ENCODE peak calls at places on chromosomes 3 and 15, in six cellular contexts. One of them, this sample, is unnamed.

GRCh38 chr15:84919268-84919667 is 34.8 kb downstream of the SLC28A1 start:
- DNase-seq in A549: no peak
- DNase-seq in mucosa of descending colon: no peak
- DNase-seq in tibial nerve: no peak
- DNase-seq in psoas muscle: no peak
- DNase-seq in GM23338: no peak
- DNase-seq in this sample: no peak

GRCh38 chr3:8655387-8655835 is 10.8 kb upstream of the SSUH2 start:
- DNase-seq in A549: no peak
- DNase-seq in mucosa of descending colon: no peak
- DNase-seq in tibial nerve: no peak
- DNase-seq in psoas muscle: no peak
- DNase-seq in GM23338: no peak
- DNase-seq in this sample: no peak

GRCh38 chr3:112604536-112604935 is 36.4 kb downstream of the CCDC80 start:
- DNase-seq in A549: no peak
- DNase-seq in mucosa of descending colon: no peak
- DNase-seq in tibial nerve: no peak
- DNase-seq in psoas muscle: no peak
- DNase-seq in GM23338: no peak
- DNase-seq in this sample: no peak

GRCh38 chr3:42880601-42881451 is 5.1 kb upstream of the CYP8B1 start:
- DNase-seq in A549: peak; percentile 74
- DNase-seq in mucosa of descending colon: peak; percentile 90
- DNase-seq in tibial nerve: peak; percentile 76
- DNase-seq in psoas muscle: peak; percentile 94
- DNase-seq in GM23338: peak; percentile 96
- DNase-seq in this sample: peak; percentile 85

GRCh38 chr15:72306211-72306785 is 13.7 kb downstream of the CELF6 start:
- DNase-seq in A549: peak; percentile 42
- DNase-seq in mucosa of descending colon: no peak
- DNase-seq in tibial nerve: no peak
- DNase-seq in psoas muscle: no peak
- DNase-seq in GM23338: peak; percentile 91
- DNase-seq in this sample: no peak

GRCh38 chr3:79211588-79212359 is 556.0 kb downstream of the ROBO1 start:
- DNase-seq in A549: no peak
- DNase-seq in mucosa of descending colon: no peak
- DNase-seq in tibial nerve: no peak
- DNase-seq in psoas muscle: no peak
- DNase-seq in GM23338: peak; percentile 13
- DNase-seq in this sample: no peak

GRCh38 chr3:81769271-81769670 is 7.8 kb upstream of the GBE1 start:
- DNase-seq in A549: no peak
- DNase-seq in mucosa of descending colon: no peak
- DNase-seq in tibial nerve: no peak
- DNase-seq in psoas muscle: no peak
- DNase-seq in GM23338: no peak
- DNase-seq in this sample: no peak

GRCh38 chr3:22587446-22587845 is 615.7 kb upstream of the UBE2E2 start:
- DNase-seq in A549: no peak
- DNase-seq in mucosa of descending colon: no peak
- DNase-seq in tibial nerve: no peak
- DNase-seq in psoas muscle: no peak
- DNase-seq in GM23338: peak; percentile 4
- DNase-seq in this sample: no peak

GRCh38 chr3:169863458-169863899 is 6.3 kb downstream of the LRRC31 start:
- DNase-seq in A549: peak; percentile 77
- DNase-seq in mucosa of descending colon: no peak
- DNase-seq in tibial nerve: peak; percentile 78
- DNase-seq in psoas muscle: no peak
- DNase-seq in GM23338: peak; percentile 84
- DNase-seq in this sample: peak; percentile 87

GRCh38 chr3:31766654-31767053 is 214.4 kb downstream of the OSBPL10 start:
- DNase-seq in A549: no peak
- DNase-seq in mucosa of descending colon: no peak
- DNase-seq in tibial nerve: no peak
- DNase-seq in psoas muscle: no peak
- DNase-seq in GM23338: no peak
- DNase-seq in this sample: no peak

GRCh38 chr15:79094611-79095021 is 4.0 kb upstream of the RASGRF1 start:
- DNase-seq in A549: no peak
- DNase-seq in mucosa of descending colon: no peak
- DNase-seq in tibial nerve: no peak
- DNase-seq in psoas muscle: no peak
- DNase-seq in GM23338: peak; percentile 17
- DNase-seq in this sample: no peak

GRCh38 chr3:4808637-4809036 is 170.6 kb upstream of the BHLHE40 start:
- DNase-seq in A549: no peak
- DNase-seq in mucosa of descending colon: no peak
- DNase-seq in tibial nerve: no peak
- DNase-seq in psoas muscle: no peak
- DNase-seq in GM23338: no peak
- DNase-seq in this sample: no peak

GRCh38 chr15:69145694-69146492 is 14.5 kb upstream of the GLCE start:
- DNase-seq in A549: no peak
- DNase-seq in mucosa of descending colon: no peak
- DNase-seq in tibial nerve: no peak
- DNase-seq in psoas muscle: no peak
- DNase-seq in GM23338: peak; percentile 11
- DNase-seq in this sample: no peak

GRCh38 chr15:70665599-70665998 is 97.8 kb downstream of the UACA start:
- DNase-seq in A549: no peak
- DNase-seq in mucosa of descending colon: no peak
- DNase-seq in tibial nerve: no peak
- DNase-seq in psoas muscle: no peak
- DNase-seq in GM23338: no peak
- DNase-seq in this sample: no peak

GRCh38 chr3:14124223-14124614 is 451 bp downstream of the CHCHD4 start:
- DNase-seq in A549: peak; percentile 63
- DNase-seq in mucosa of descending colon: peak; percentile 87
- DNase-seq in tibial nerve: peak; percentile 55
- DNase-seq in psoas muscle: peak; percentile 86
- DNase-seq in GM23338: peak; percentile 63
- DNase-seq in this sample: peak; percentile 80

GRCh38 chr3:191549377-191549776 is 88.4 kb downstream of the PYDC2 start:
- DNase-seq in A549: no peak
- DNase-seq in mucosa of descending colon: no peak
- DNase-seq in tibial nerve: no peak
- DNase-seq in psoas muscle: no peak
- DNase-seq in GM23338: no peak
- DNase-seq in this sample: no peak

GRCh38 chr15:70269991-70270751 is 172.5 kb upstream of the TLE3 start:
- DNase-seq in A549: no peak
- DNase-seq in mucosa of descending colon: no peak
- DNase-seq in tibial nerve: peak; percentile 58
- DNase-seq in psoas muscle: peak; percentile 63
- DNase-seq in GM23338: no peak
- DNase-seq in this sample: no peak

GRCh38 chr3:197021231-197021630 is 8.4 kb downstream of the MELTF start:
- DNase-seq in A549: no peak
- DNase-seq in mucosa of descending colon: no peak
- DNase-seq in tibial nerve: no peak
- DNase-seq in psoas muscle: no peak
- DNase-seq in GM23338: peak; percentile 63
- DNase-seq in this sample: no peak

GRCh38 chr15:61051570-61052031 is 177.5 kb downstream of the RORA start:
- DNase-seq in A549: peak; percentile 39
- DNase-seq in mucosa of descending colon: no peak
- DNase-seq in tibial nerve: peak; percentile 66
- DNase-seq in psoas muscle: peak; percentile 62
- DNase-seq in GM23338: peak; percentile 69
- DNase-seq in this sample: peak; percentile 25

GRCh38 chr15:59699810-59700431 is 10.8 kb upstream of the BNIP2 start:
- DNase-seq in A549: peak; percentile 42
- DNase-seq in mucosa of descending colon: no peak
- DNase-seq in tibial nerve: no peak
- DNase-seq in psoas muscle: no peak
- DNase-seq in GM23338: no peak
- DNase-seq in this sample: no peak

GRCh38 chr3:65952842-65953241 is 85.9 kb downstream of the MAGI1 start:
- DNase-seq in A549: no peak
- DNase-seq in mucosa of descending colon: no peak
- DNase-seq in tibial nerve: no peak
- DNase-seq in psoas muscle: no peak
- DNase-seq in GM23338: no peak
- DNase-seq in this sample: no peak

GRCh38 chr3:29683306-29683993 is 402.6 kb downstream of the RBMS3 start:
- DNase-seq in A549: peak; percentile 69
- DNase-seq in mucosa of descending colon: no peak
- DNase-seq in tibial nerve: no peak
- DNase-seq in psoas muscle: no peak
- DNase-seq in GM23338: no peak
- DNase-seq in this sample: no peak

GRCh38 chr3:32180151-32180850 is 58.2 kb upstream of the CMTM8 start:
- DNase-seq in A549: no peak
- DNase-seq in mucosa of descending colon: no peak
- DNase-seq in tibial nerve: no peak
- DNase-seq in psoas muscle: no peak
- DNase-seq in GM23338: no peak
- DNase-seq in this sample: no peak

GRCh38 chr3:10645800-10646199 is 140.4 kb upstream of the ATP2B2 start:
- DNase-seq in A549: no peak
- DNase-seq in mucosa of descending colon: no peak
- DNase-seq in tibial nerve: no peak
- DNase-seq in psoas muscle: no peak
- DNase-seq in GM23338: no peak
- DNase-seq in this sample: no peak

GRCh38 chr3:10370429-10370828 is 49.5 kb upstream of the SEC13 start:
- DNase-seq in A549: no peak
- DNase-seq in mucosa of descending colon: no peak
- DNase-seq in tibial nerve: no peak
- DNase-seq in psoas muscle: peak; percentile 52
- DNase-seq in GM23338: no peak
- DNase-seq in this sample: no peak

GRCh38 chr3:12965999-12966846 is 107.0 kb downstream of the IQSEC1 start:
- DNase-seq in A549: no peak
- DNase-seq in mucosa of descending colon: no peak
- DNase-seq in tibial nerve: no peak
- DNase-seq in psoas muscle: peak; percentile 35
- DNase-seq in GM23338: no peak
- DNase-seq in this sample: no peak

GRCh38 chr3:54939591-54940300 is 11.9 kb upstream of the LRTM1 start:
- DNase-seq in A549: no peak
- DNase-seq in mucosa of descending colon: no peak
- DNase-seq in tibial nerve: no peak
- DNase-seq in psoas muscle: no peak
- DNase-seq in GM23338: no peak
- DNase-seq in this sample: no peak

GRCh38 chr3:177713921-177714900 is 516.9 kb upstream of the TBL1XR1 start:
- DNase-seq in A549: no peak
- DNase-seq in mucosa of descending colon: no peak
- DNase-seq in tibial nerve: no peak
- DNase-seq in psoas muscle: no peak
- DNase-seq in GM23338: peak; percentile 11
- DNase-seq in this sample: no peak

GRCh38 chr3:53134631-53135232 is 4.5 kb upstream of the RFT1 start:
- DNase-seq in A549: peak; percentile 74
- DNase-seq in mucosa of descending colon: peak; percentile 88
- DNase-seq in tibial nerve: peak; percentile 40
- DNase-seq in psoas muscle: peak; percentile 89
- DNase-seq in GM23338: peak; percentile 85
- DNase-seq in this sample: peak; percentile 88

GRCh38 chr15:70095387-70096214 is 2.1 kb downstream of the TLE3 start:
- DNase-seq in A549: no peak
- DNase-seq in mucosa of descending colon: peak; percentile 82
- DNase-seq in tibial nerve: no peak
- DNase-seq in psoas muscle: peak; percentile 71
- DNase-seq in GM23338: peak; percentile 86
- DNase-seq in this sample: peak; percentile 38

GRCh38 chr15:52255008-52255407 is 40.6 kb downstream of the MYO5C start:
- DNase-seq in A549: no peak
- DNase-seq in mucosa of descending colon: no peak
- DNase-seq in tibial nerve: no peak
- DNase-seq in psoas muscle: no peak
- DNase-seq in GM23338: no peak
- DNase-seq in this sample: no peak

DNA sequence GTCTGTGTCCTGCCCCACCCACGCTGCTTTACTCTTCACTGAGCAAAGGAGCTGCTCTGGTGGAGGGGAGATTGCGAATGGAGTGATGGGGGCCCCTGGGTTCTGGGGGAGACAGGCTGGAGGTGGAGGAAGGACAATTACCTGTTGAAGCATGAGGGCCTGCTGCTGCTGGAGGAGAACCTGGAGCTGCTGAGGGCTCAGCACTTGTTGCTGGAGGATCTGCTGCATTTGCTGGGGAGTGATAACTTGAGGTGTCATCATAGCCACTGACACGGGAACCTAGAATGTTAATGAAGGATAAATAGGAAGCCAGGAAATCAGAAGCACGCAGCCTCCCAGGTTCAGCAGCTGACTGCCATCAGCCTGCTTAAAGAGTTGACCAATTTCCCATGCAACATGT is 530.0 kb downstream of the FOXP1 start:
- DNase-seq in A549: no peak
- DNase-seq in mucosa of descending colon: no peak
- DNase-seq in tibial nerve: no peak
- DNase-seq in psoas muscle: no peak
- DNase-seq in GM23338: no peak
- DNase-seq in this sample: no peak
- H3K4me1 ChIP-seq in A549: peaks cover 80% of the 10 kb centered on the region
- H3K4me1 ChIP-seq in mucosa of descending colon: peaks cover 69% of the 10 kb centered on the region
- H3K4me1 ChIP-seq in tibial nerve: peaks cover 90% of the 10 kb centered on the region
- H3K4me1 ChIP-seq in psoas muscle: peaks cover 44% of the 10 kb centered on the region
- H3K4me1 ChIP-seq in GM23338: peaks cover 99% of the 10 kb centered on the region
- H3K4me1 ChIP-seq in this sample: peaks cover 13% of the 10 kb centered on the region

GRCh38 chr15:63827113-63827512 is 6.6 kb downstream of the HERC1 start:
- DNase-seq in A549: no peak
- DNase-seq in mucosa of descending colon: no peak
- DNase-seq in tibial nerve: no peak
- DNase-seq in psoas muscle: no peak
- DNase-seq in GM23338: no peak
- DNase-seq in this sample: no peak
- H3K4me1 ChIP-seq in A549: peaks cover under 1% of the 10 kb centered on the region
- H3K4me1 ChIP-seq in mucosa of descending colon: peaks cover 10% of the 10 kb centered on the region
- H3K4me1 ChIP-seq in tibial nerve: peaks cover 49% of the 10 kb centered on the region
- H3K4me1 ChIP-seq in psoas muscle: peaks cover 42% of the 10 kb centered on the region
- H3K4me1 ChIP-seq in GM23338: peaks cover 2% of the 10 kb centered on the region
- H3K4me1 ChIP-seq in this sample: peaks cover 4% of the 10 kb centered on the region

GRCh38 chr3:71054312-71054711 is 529.2 kb downstream of the FOXP1 start:
- DNase-seq in A549: no peak
- DNase-seq in mucosa of descending colon: no peak
- DNase-seq in tibial nerve: no peak
- DNase-seq in psoas muscle: no peak
- DNase-seq in GM23338: no peak
- DNase-seq in this sample: no peak
- H3K4me1 ChIP-seq in A549: peaks cover 73% of the 10 kb centered on the region
- H3K4me1 ChIP-seq in mucosa of descending colon: peaks cover 67% of the 10 kb centered on the region
- H3K4me1 ChIP-seq in tibial nerve: peaks cover 90% of the 10 kb centered on the region
- H3K4me1 ChIP-seq in psoas muscle: peaks cover 51% of the 10 kb centered on the region
- H3K4me1 ChIP-seq in GM23338: peaks cover 99% of the 10 kb centered on the region
- H3K4me1 ChIP-seq in this sample: peaks cover 13% of the 10 kb centered on the region

DNA sequence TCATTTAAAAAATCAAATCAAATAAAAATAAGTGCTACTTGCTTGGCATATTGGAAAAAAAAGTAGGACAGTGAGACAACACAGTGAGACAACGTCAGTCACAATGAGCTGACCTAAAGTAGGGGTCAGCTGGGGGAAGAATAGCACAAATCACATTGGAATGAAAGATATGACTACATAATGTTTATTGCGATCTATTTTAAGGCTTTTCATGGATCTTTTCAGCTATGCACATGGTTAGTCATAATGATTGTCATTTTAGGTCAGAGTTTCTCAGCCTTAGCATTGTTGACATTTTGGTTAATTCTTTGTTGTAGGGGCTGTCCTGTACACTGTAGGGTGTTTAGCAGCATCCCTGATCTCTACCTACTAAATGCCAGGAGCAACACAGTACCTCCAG is 44.5 kb downstream of the CMSS1 start:
- DNase-seq in A549: peak; percentile 18
- DNase-seq in mucosa of descending colon: no peak
- DNase-seq in tibial nerve: no peak
- DNase-seq in psoas muscle: no peak
- DNase-seq in GM23338: no peak
- DNase-seq in this sample: no peak
- H3K4me1 ChIP-seq in A549: peaks cover 30% of the 10 kb centered on the region
- H3K4me1 ChIP-seq in mucosa of descending colon: peaks cover 19% of the 10 kb centered on the region
- H3K4me1 ChIP-seq in tibial nerve: peaks cover 62% of the 10 kb centered on the region
- H3K4me1 ChIP-seq in psoas muscle: peaks cover 54% of the 10 kb centered on the region
- H3K4me1 ChIP-seq in GM23338: no peaks in the 10 kb centered on the region
- H3K4me1 ChIP-seq in this sample: no peaks in the 10 kb centered on the region

This sample was measured in colonic mucosa.